ENCODE peak calls at places on chromosomes 2 and 18, in four cellular contexts. L is activated CD8-positive, alpha-beta memory T cell treated with anti-CD3 and anti-CD28 coated beads, Interleukin-2, amount 50 U/mL, for 4 hours; M is COR-L47; K is NCI-H1105 treated with DMSO at 0.1 percent for 48 hours. Q is an unnamed sample.

GRCh38 chr2:230012242-230012884 is 56.4 kb downstream of the SLC16A14 start:
- DNase-seq in L (no peak), M (no peak), K (peak; percentile 15), Q (no peak)

GRCh38 chr2:145323512-145323911 is 803.6 kb upstream of the ZEB2 start:
- DNase-seq in L (no peak), M (no peak), K (no peak), Q (no peak)

GRCh38 chr2:155958834-155959233 is 373.7 kb downstream of the NR4A2 start:
- DNase-seq in L (no peak), M (no peak), K (no peak), Q (no peak)

GRCh38 chr2:74894261-74895030 is 60.5 kb downstream of the HK2 start:
- DNase-seq in L (no peak), M (no peak), K (no peak), Q (no peak)

GRCh38 chr18:10872297-10872696 is 277.1 kb downstream of the PIEZO2 start:
- DNase-seq in L (no peak), M (no peak), K (no peak), Q (no peak)

GRCh38 chr18:48711651-48712486 is 173.0 kb downstream of the CTIF start:
- DNase-seq in L (no peak), M (peak; percentile 50), K (peak; percentile 28), Q (peak; percentile 33)

GRCh38 chr2:197322729-197323720 is 12.4 kb upstream of the ANKRD44 start:
- DNase-seq in L (no peak), M (no peak), K (no peak), Q (no peak)

GRCh38 chr18:21760321-21760720 is 19.7 kb downstream of the MIB1 start:
- DNase-seq in L (no peak), M (no peak), K (no peak), Q (no peak)

GRCh38 chr2:33215299-33215698 is 261.1 kb upstream of the RASGRP3 start:
- DNase-seq in L (no peak), M (no peak), K (no peak), Q (no peak)

GRCh38 chr2:226835420-226835795 is 446 bp upstream of the RHBDD1 start:
- DNase-seq in L (no peak), M (peak; percentile 45), K (no peak), Q (peak; percentile 84)

GRCh38 chr2:28558421-28558820 is 62.6 kb downstream of the PLB1 start:
- DNase-seq in L (no peak), M (peak; percentile 5), K (no peak), Q (peak; percentile 71)

GRCh38 chr2:62687644-62688043 is 17.9 kb upstream of the EHBP1 start:
- DNase-seq in L (no peak), M (no peak), K (no peak), Q (no peak)

GRCh38 chr18:59623456-59624383 is 73.5 kb downstream of the CCBE1 start:
- DNase-seq in L (no peak), M (no peak), K (no peak), Q (no peak)